ENCODE peak calls at places on chromosome 20, in eight cellular contexts. One of them, this sample, is unnamed.

GRCh38 chr20:44304383-44304782 is 6.6 kb downstream of the FITM2 start:
- DNase-seq in smooth muscle cell of the brain vasculature: no peak
- DNase-seq in HS-27A: no peak
- DNase-seq in astrocyte of the cerebellum: no peak
- DNase-seq in AG08395: no peak
- DNase-seq in neural crest cell: no peak
- DNase-seq in Ammon's horn: no peak
- DNase-seq in PC-9: no peak
- DNase-seq in this sample: no peak

GRCh38 chr20:40551125-40551530 is 137.9 kb downstream of the MAFB start:
- DNase-seq in HS-27A: no peak
- DNase-seq in astrocyte of the cerebellum: no peak
- DNase-seq in neural crest cell: no peak
- DNase-seq in Ammon's horn: no peak
- DNase-seq in AG08395: no peak
- DNase-seq in smooth muscle cell of the brain vasculature: no peak
- DNase-seq in PC-9: no peak
- DNase-seq in this sample: no peak

GRCh38 chr20:23164176-23164601 is 78.1 kb upstream of the CD93 start:
- DNase-seq in PC-9: no peak
- DNase-seq in AG08395: no peak
- DNase-seq in smooth muscle cell of the brain vasculature: no peak
- DNase-seq in HS-27A: no peak
- DNase-seq in astrocyte of the cerebellum: no peak
- DNase-seq in neural crest cell: no peak
- DNase-seq in Ammon's horn: peak; percentile 64
- DNase-seq in this sample: no peak

GRCh38 chr20:47854687-47855212 is 69.5 kb upstream of the SULF2 start:
- DNase-seq in smooth muscle cell of the brain vasculature: no peak
- DNase-seq in AG08395: peak; percentile 60
- DNase-seq in Ammon's horn: no peak
- DNase-seq in neural crest cell: peak; percentile 41
- DNase-seq in PC-9: peak; percentile 59
- DNase-seq in HS-27A: peak; percentile 3
- DNase-seq in astrocyte of the cerebellum: no peak
- DNase-seq in this sample: peak; percentile 55

GRCh38 chr20:3818155-3819151 is 1.9 kb upstream of the AP5S1 start:
- DNase-seq in smooth muscle cell of the brain vasculature: peak; percentile 47
- DNase-seq in HS-27A: no peak
- DNase-seq in Ammon's horn: peak; percentile 64
- DNase-seq in astrocyte of the cerebellum: peak; percentile 59
- DNase-seq in AG08395: peak; percentile 72
- DNase-seq in neural crest cell: peak; percentile 58
- DNase-seq in PC-9: peak; percentile 76
- DNase-seq in this sample: peak; percentile 75

GRCh38 chr20:58624687-58625086 is 26.4 kb upstream of the STX16 start:
- DNase-seq in Ammon's horn: no peak
- DNase-seq in AG08395: no peak
- DNase-seq in neural crest cell: no peak
- DNase-seq in PC-9: no peak
- DNase-seq in smooth muscle cell of the brain vasculature: no peak
- DNase-seq in HS-27A: no peak
- DNase-seq in astrocyte of the cerebellum: no peak
- DNase-seq in this sample: no peak

GRCh38 chr20:61576372-61576771 is 324.3 kb downstream of the CDH4 start:
- DNase-seq in smooth muscle cell of the brain vasculature: no peak
- DNase-seq in neural crest cell: no peak
- DNase-seq in PC-9: no peak
- DNase-seq in astrocyte of the cerebellum: no peak
- DNase-seq in HS-27A: no peak
- DNase-seq in AG08395: no peak
- DNase-seq in Ammon's horn: no peak
- DNase-seq in this sample: no peak

GRCh38 chr20:16222859-16223411 is 350.3 kb downstream of the KIF16B start:
- DNase-seq in HS-27A: no peak
- DNase-seq in Ammon's horn: no peak
- DNase-seq in AG08395: no peak
- DNase-seq in smooth muscle cell of the brain vasculature: no peak
- DNase-seq in PC-9: no peak
- DNase-seq in neural crest cell: no peak
- DNase-seq in astrocyte of the cerebellum: no peak
- DNase-seq in this sample: no peak

GRCh38 chr20:34222208-34222607 is 19.0 kb upstream of the ASIP start:
- DNase-seq in AG08395: peak; percentile 83
- DNase-seq in smooth muscle cell of the brain vasculature: peak; percentile 79
- DNase-seq in astrocyte of the cerebellum: peak; percentile 92
- DNase-seq in HS-27A: peak; percentile 33
- DNase-seq in neural crest cell: no peak
- DNase-seq in Ammon's horn: no peak
- DNase-seq in PC-9: no peak
- DNase-seq in this sample: peak; percentile 47

GRCh38 chr20:51346686-51347485 is 195.6 kb downstream of the NFATC2 start:
- DNase-seq in neural crest cell: no peak
- DNase-seq in astrocyte of the cerebellum: no peak
- DNase-seq in smooth muscle cell of the brain vasculature: no peak
- DNase-seq in PC-9: no peak
- DNase-seq in Ammon's horn: no peak
- DNase-seq in AG08395: peak; percentile 25
- DNase-seq in HS-27A: peak; percentile 62
- DNase-seq in this sample: peak; percentile 93

GRCh38 chr20:35743693-35744491 is 1.8 kb upstream of the RBM39 start:
- DNase-seq in smooth muscle cell of the brain vasculature: no peak
- DNase-seq in astrocyte of the cerebellum: no peak
- DNase-seq in neural crest cell: no peak
- DNase-seq in AG08395: no peak
- DNase-seq in HS-27A: no peak
- DNase-seq in Ammon's horn: peak; percentile 23
- DNase-seq in PC-9: no peak
- DNase-seq in this sample: no peak

GRCh38 chr20:33663161-33664084 is 1.3 kb downstream of the C20orf144 start:
- DNase-seq in AG08395: peak; percentile 86
- DNase-seq in astrocyte of the cerebellum: no peak
- DNase-seq in Ammon's horn: peak; percentile 88
- DNase-seq in smooth muscle cell of the brain vasculature: no peak
- DNase-seq in PC-9: peak; percentile 80
- DNase-seq in HS-27A: no peak
- DNase-seq in neural crest cell: peak; percentile 82
- DNase-seq in this sample: peak; percentile 85

GRCh38 chr20:34705383-34706021 is 1.4 kb downstream of the TP53INP2 start:
- DNase-seq in neural crest cell: no peak
- DNase-seq in astrocyte of the cerebellum: no peak
- DNase-seq in HS-27A: no peak
- DNase-seq in AG08395: peak; percentile 22
- DNase-seq in Ammon's horn: no peak
- DNase-seq in PC-9: peak; percentile 75
- DNase-seq in smooth muscle cell of the brain vasculature: no peak
- DNase-seq in this sample: peak; percentile 33

GRCh38 chr20:45994761-45995160 is 13.9 kb upstream of the MMP9 start:
- DNase-seq in Ammon's horn: no peak
- DNase-seq in astrocyte of the cerebellum: no peak
- DNase-seq in HS-27A: no peak
- DNase-seq in PC-9: no peak
- DNase-seq in AG08395: no peak
- DNase-seq in neural crest cell: no peak
- DNase-seq in smooth muscle cell of the brain vasculature: no peak
- DNase-seq in this sample: no peak

GRCh38 chr20:48723308-48724264 is 104.2 kb downstream of the PREX1 start:
- DNase-seq in Ammon's horn: peak; percentile 88
- DNase-seq in PC-9: no peak
- DNase-seq in neural crest cell: no peak
- DNase-seq in HS-27A: no peak
- DNase-seq in astrocyte of the cerebellum: no peak
- DNase-seq in AG08395: peak; percentile 58
- DNase-seq in smooth muscle cell of the brain vasculature: no peak
- DNase-seq in this sample: no peak

GRCh38 chr20:48404598-48404997 is 423.2 kb downstream of the PREX1 start:
- DNase-seq in Ammon's horn: no peak
- DNase-seq in neural crest cell: no peak
- DNase-seq in HS-27A: no peak
- DNase-seq in AG08395: no peak
- DNase-seq in astrocyte of the cerebellum: no peak
- DNase-seq in PC-9: peak; percentile 11
- DNase-seq in smooth muscle cell of the brain vasculature: no peak
- DNase-seq in this sample: no peak

GRCh38 chr20:2042400-2042799 is 48.5 kb upstream of the PDYN start:
- DNase-seq in AG08395: peak; percentile 92
- DNase-seq in smooth muscle cell of the brain vasculature: no peak
- DNase-seq in Ammon's horn: no peak
- DNase-seq in neural crest cell: no peak
- DNase-seq in astrocyte of the cerebellum: no peak
- DNase-seq in HS-27A: no peak
- DNase-seq in PC-9: no peak
- DNase-seq in this sample: peak; percentile 32

GRCh38 chr20:19735446-19735845 is 22.6 kb upstream of the RIN2 start:
- DNase-seq in smooth muscle cell of the brain vasculature: peak; percentile 45
- DNase-seq in neural crest cell: no peak
- DNase-seq in AG08395: peak; percentile 94
- DNase-seq in Ammon's horn: peak; percentile 69
- DNase-seq in astrocyte of the cerebellum: peak; percentile 39
- DNase-seq in PC-9: peak; percentile 79
- DNase-seq in HS-27A: peak; percentile 71
- DNase-seq in this sample: peak; percentile 85

GRCh38 chr20:18805881-18806280 is 7.7 kb upstream of the SCP2D1 start:
- DNase-seq in astrocyte of the cerebellum: no peak
- DNase-seq in PC-9: no peak
- DNase-seq in Ammon's horn: no peak
- DNase-seq in HS-27A: peak; percentile 24
- DNase-seq in smooth muscle cell of the brain vasculature: no peak
- DNase-seq in AG08395: no peak
- DNase-seq in neural crest cell: no peak
- DNase-seq in this sample: no peak